ENCODE peak calls at places on chromosome 3, in four cellular contexts. E is brain microvascular endothelial cell, L is GM23338, R is choroid plexus epithelial cell. I is an unnamed sample.

GRCh38 chr3:46498916-46499519 is 1.2 kb downstream of the RTP3 start:
- DNase-seq in E (no peak), L (no peak), R (no peak), I (no peak)

GRCh38 chr3:21020681-21021080 is 730.3 kb downstream of the ZNF385D start:
- DNase-seq in L (no peak), R (no peak), E (no peak), I (no peak)

GRCh38 chr3:34132069-34132677 is 333.7 kb downstream of the PDCD6IP start:
- DNase-seq in E (no peak), L (no peak), R (no peak), I (no peak)

GRCh38 chr3:194685723-194686413 is at the start of gene FAM43A:
- DNase-seq in E (peak), R (peak), L (peak), I (peak)

GRCh38 chr3:179168933-179169332 is 20.8 kb downstream of the PIK3CA start:
- DNase-seq in R (no peak), E (no peak), L (no peak), I (no peak)

GRCh38 chr3:186287723-186288122 is 74.3 kb downstream of the DGKG start:
- DNase-seq in R (peak), E (peak), L (no peak), I (no peak)

GRCh38 chr3:64079369-64080160 is 56.3 kb upstream of the PSMD6 start:
- DNase-seq in E (no peak), R (no peak), L (no peak), I (no peak)

GRCh38 chr3:137121704-137122314 is 164.0 kb downstream of the IL20RB start:
- DNase-seq in L (peak), R (peak), E (peak), I (peak)

GRCh38 chr3:44557074-44557473 is 2.1 kb downstream of the ZKSCAN7 start:
- DNase-seq in L (no peak), R (no peak), E (no peak), I (no peak)

GRCh38 chr3:44555753-44556152 is 760 bp downstream of the ZKSCAN7 start:
- DNase-seq in E (no peak), L (peak), R (peak), I (peak)

GRCh38 chr3:44554626-44555592 is at the start of gene ZKSCAN7:
- DNase-seq in R (peak), L (peak), E (peak), I (peak)
- TF ChIP-seq CTCF in R (no peak), L (no peak), E (peak), I (no peak)

GRCh38 chr3:141737108-141737507 is 990 bp upstream of the RNF7 start:
- DNase-seq in E (no peak), R (no peak), L (no peak), I (no peak)

GRCh38 chr3:141735789-141736465 is 2.2 kb upstream of the RNF7 start:
- DNase-seq in E (no peak), L (no peak), R (no peak), I (no peak)

GRCh38 chr3:141739731-141740130 is 1.6 kb downstream of the RNF7 start:
- DNase-seq in E (no peak), R (no peak), L (no peak), I (no peak)

GRCh38 chr3:141738636-141739363 is 702 bp downstream of the RNF7 start:
- DNase-seq in E (peak), L (no peak), R (peak), I (peak)

DNA sequence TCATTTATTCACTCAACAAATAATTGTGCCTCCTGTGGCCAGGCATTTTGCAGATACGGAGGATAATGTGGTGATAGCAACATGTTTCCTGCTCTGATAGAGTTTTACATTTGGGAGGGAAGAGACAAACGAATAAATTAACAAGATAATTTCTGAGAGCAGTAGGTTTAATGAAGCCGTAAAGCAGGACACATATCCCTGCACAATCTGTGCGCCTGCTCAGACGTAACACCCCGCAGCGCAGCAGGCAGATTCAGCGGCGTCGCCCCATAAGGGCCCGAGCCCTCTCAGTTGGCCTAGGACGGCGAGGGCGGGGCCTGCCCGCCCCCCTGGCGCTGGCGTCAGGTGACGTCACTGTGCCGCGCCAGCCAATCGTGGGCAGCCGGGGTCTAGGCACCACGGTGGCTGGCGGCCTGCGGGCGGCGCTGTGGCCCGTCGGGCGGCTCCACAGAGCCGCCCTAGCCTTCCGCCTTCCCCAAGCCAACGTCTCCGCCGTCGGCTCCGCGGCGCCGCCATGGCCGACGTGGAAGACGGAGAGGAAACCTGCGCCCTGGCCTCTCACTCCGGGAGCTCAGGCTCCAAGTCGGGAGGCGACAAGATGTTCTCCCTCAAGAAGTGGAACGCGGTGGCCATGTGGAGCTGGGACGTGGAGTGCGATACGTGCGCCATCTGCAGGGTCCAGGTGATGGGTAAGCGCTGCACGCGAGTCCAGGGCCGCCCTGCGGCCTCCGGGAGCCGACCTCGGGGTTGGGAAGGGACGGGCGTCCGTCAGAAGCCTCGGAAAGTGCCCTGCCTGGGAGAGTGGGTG is at the start of gene RNF7:
- DNase-seq in R (peak), L (peak), E (peak), I (peak)
- TF ChIP-seq CTCF in R (peak), L (peak), E (peak), I (peak)

GRCh38 chr3:11932636-11933035 is 71.6 kb upstream of the SYN2 start:
- DNase-seq in E (no peak), R (no peak), L (no peak), I (no peak)
- TF ChIP-seq CTCF in E (no peak), R (no peak), L (no peak), I (no peak)

DNA sequence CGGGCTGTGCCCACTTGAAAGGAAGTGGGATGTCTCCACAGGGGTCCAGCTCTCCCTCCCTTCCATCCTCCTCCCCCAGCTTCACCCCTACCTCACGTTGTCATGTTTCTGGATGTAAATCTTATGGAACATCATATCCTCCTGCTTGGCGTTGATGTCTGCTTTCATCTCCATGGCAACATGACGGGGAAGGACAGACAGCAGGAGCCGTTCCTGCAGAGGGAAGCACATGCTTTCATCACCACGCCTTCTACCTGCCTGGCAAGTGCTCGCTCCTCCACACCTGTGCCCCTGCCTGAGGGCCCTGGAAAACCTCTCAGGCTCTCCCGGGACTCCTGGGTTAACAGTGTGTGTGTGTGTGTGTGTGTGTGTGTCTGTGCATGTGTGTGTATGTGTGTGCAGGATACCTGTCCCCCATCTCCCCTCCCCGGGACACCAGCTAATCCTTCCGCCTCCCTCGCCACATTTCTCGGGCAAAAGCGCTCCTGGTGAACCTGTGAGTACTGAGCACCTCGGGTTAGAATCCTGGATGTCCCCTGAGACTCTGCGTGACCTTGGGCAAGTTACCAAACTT is 101.1 kb downstream of the ADCY5 start:
- DNase-seq in R (no peak), L (peak), E (no peak), I (no peak)
- TF ChIP-seq CTCF in R (no peak), L (no peak), E (no peak), I (no peak)

GRCh38 chr3:188749010-188749617 is 422.7 kb upstream of the TPRG1 start:
- DNase-seq in L (peak), E (no peak), R (peak), I (peak)
- TF ChIP-seq CTCF in L (peak), E (peak), R (peak), I (peak)

GRCh38 chr3:101229681-101230080 is 90.7 kb downstream of the IMPG2 start:
- DNase-seq in L (no peak), R (peak), E (peak), I (no peak)
- TF ChIP-seq CTCF in L (no peak), R (peak), E (peak), I (no peak)

GRCh38 chr3:81645248-81645647 is 116.2 kb downstream of the GBE1 start:
- DNase-seq in R (no peak), L (no peak), E (no peak), I (no peak)

GRCh38 chr3:81638480-81638879 is 123.0 kb downstream of the GBE1 start:
- DNase-seq in E (no peak), L (no peak), R (no peak), I (no peak)

DNA sequence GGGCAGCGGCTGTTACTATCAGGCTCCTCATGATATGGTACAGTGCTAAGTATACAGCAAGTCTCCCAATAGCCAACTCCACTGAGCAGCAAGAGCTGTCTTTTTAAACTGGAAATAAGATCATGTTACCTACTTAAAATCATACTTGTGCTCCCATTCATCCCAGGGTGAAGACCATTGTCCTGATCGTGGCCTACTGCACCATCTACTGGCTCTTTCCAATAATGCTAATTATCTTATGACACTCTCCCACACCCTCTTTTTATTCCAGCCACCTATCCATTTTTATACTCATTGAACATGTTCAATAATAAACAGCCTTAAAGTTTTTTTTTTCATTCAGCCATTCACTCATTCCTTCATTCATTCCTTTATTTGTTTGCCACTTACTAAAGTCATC is 117.7 kb downstream of the GBE1 start:
- DNase-seq in L (peak), E (peak), R (peak), I (no peak)
- TF ChIP-seq CTCF in L (peak), E (peak), R (peak), I (no peak)

GRCh38 chr3:163626753-163627152 is 1451.5 kb downstream of the SI start:
- DNase-seq in E (no peak), L (no peak), R (no peak), I (no peak)
- TF ChIP-seq CTCF in E (no peak), L (no peak), R (no peak), I (no peak)

GRCh38 chr3:51955893-51956770 is 951 bp downstream of the GPR62 start:
- DNase-seq in R (peak), L (peak), E (no peak), I (peak)
- TF ChIP-seq CTCF in R (peak), L (peak), E (peak), I (no peak)